ENCODE peak calls at places on chromosomes 5 and 9, in nine cellular contexts. J is HTR-8/SVneo; H is stimulated activated CD8-positive, alpha-beta memory T cell treated with anti-CD3 and anti-CD28 coated beads, Interleukin-7, amount 100 ng/mL, for 24 hours; C is memory B cell; U is CD8-positive, alpha-beta memory T cell; Q is thoracic aorta; P is C1 segment of cervical spinal cord; T is EH; R is mesothelial cell of epicardium. E is an unnamed sample.

GRCh38 chr5:14417232-14417730 is 164.3 kb upstream of the OTULINL start:
- DNase-seq in J (no peak), H (no peak), C (no peak), U (no peak), Q (no peak), P (no peak), T (peak; percentile 88), R (no peak), E (no peak)

GRCh38 chr9:131238402-131239021 is 37.8 kb downstream of the FAM78A start:
- DNase-seq in J (no peak), H (no peak), C (no peak), U (peak; percentile 14), Q (no peak), P (no peak), T (peak; percentile 30), R (no peak), E (no peak)

GRCh38 chr9:69104830-69105527 is 69.1 kb upstream of the TJP2 start:
- DNase-seq in J (no peak), H (no peak), C (no peak), U (no peak), Q (no peak), P (no peak), T (no peak), R (no peak), E (no peak)

GRCh38 chr9:135156525-135157510 is 69.3 kb downstream of the OLFM1 start:
- DNase-seq in J (peak; percentile 48), H (no peak), C (no peak), U (no peak), Q (no peak), P (peak; percentile 12), T (peak; percentile 8), R (peak; percentile 75), E (peak; percentile 20)

GRCh38 chr9:84711398-84711777 is 41.9 kb downstream of the NTRK2 start:
- DNase-seq in J (no peak), H (no peak), C (no peak), U (no peak), Q (no peak), P (no peak), T (no peak), R (no peak), E (no peak)

GRCh38 chr9:114460513-114461225 is 44.6 kb downstream of the WHRN start:
- DNase-seq in J (no peak), H (no peak), C (no peak), U (no peak), Q (no peak), P (no peak), T (no peak), R (no peak), E (no peak)

GRCh38 chr9:131672451-131672850 is 67.4 kb downstream of the RAPGEF1 start:
- DNase-seq in J (no peak), H (no peak), C (no peak), U (no peak), Q (no peak), P (no peak), T (no peak), R (no peak), E (no peak)

GRCh38 chr9:108442604-108443277 is 413.0 kb downstream of the ACTL7B start:
- DNase-seq in J (no peak), H (no peak), C (no peak), U (no peak), Q (no peak), P (no peak), T (no peak), R (no peak), E (no peak)

GRCh38 chr9:132078369-132079356 is 1.0 kb downstream of the MED27 start:
- DNase-seq in J (no peak), H (no peak), C (no peak), U (peak; percentile 6), Q (peak; percentile 31), P (peak; percentile 58), T (peak; percentile 81), R (peak; percentile 43), E (no peak)

GRCh38 chr9:70111042-70111602 is 67.5 kb downstream of the MAMDC2 start:
- DNase-seq in J (peak; percentile 58), H (peak; percentile 30), C (peak; percentile 23), U (peak; percentile 15), Q (peak; percentile 24), P (no peak), T (peak; percentile 74), R (peak; percentile 31), E (peak; percentile 87)

GRCh38 chr9:87854563-87854962 is 28.1 kb upstream of the SPATA31E1 start:
- DNase-seq in J (no peak), H (no peak), C (no peak), U (no peak), Q (no peak), P (no peak), T (no peak), R (no peak), E (no peak)

GRCh38 chr5:164672931-164673694 is 1167.7 kb downstream of the MAT2B start:
- DNase-seq in J (peak; percentile 24), H (no peak), C (no peak), U (no peak), Q (no peak), P (no peak), T (no peak), R (no peak), E (no peak)

GRCh38 chr9:134229466-134230091 is 65.2 kb upstream of the RNU6ATAC start:
- DNase-seq in J (no peak), H (no peak), C (no peak), U (no peak), Q (no peak), P (no peak), T (no peak), R (no peak), E (no peak)

GRCh38 chr9:5718296-5719032 is 89.6 kb downstream of the RIC1 start:
- DNase-seq in J (no peak), H (no peak), C (no peak), U (no peak), Q (no peak), P (no peak), T (peak; percentile 73), R (no peak), E (no peak)

GRCh38 chr5:28576022-28576421 is 1537.6 kb upstream of the CDH9 start:
- DNase-seq in J (peak; percentile 4), H (no peak), C (no peak), U (no peak), Q (no peak), P (no peak), T (no peak), R (no peak), E (no peak)

GRCh38 chr5:35117960-35118359 is 70.2 kb upstream of the AGXT2 start:
- DNase-seq in J (peak; percentile 47), H (no peak), C (no peak), U (no peak), Q (no peak), P (no peak), T (peak; percentile 81), R (no peak), E (no peak)

GRCh38 chr5:176899946-176900782 is 1.0 kb upstream of the HK3 start:
- DNase-seq in J (no peak), H (no peak), C (no peak), U (no peak), Q (no peak), P (no peak), T (peak; percentile 5), R (no peak), E (no peak)

GRCh38 chr9:8694983-8695588 is 895.5 kb upstream of the DMAC1 start:
- DNase-seq in J (no peak), H (no peak), C (no peak), U (no peak), Q (no peak), P (no peak), T (no peak), R (no peak), E (no peak)

GRCh38 chr9:34520096-34520495 is 2.7 kb downstream of the ENHO start:
- DNase-seq in J (no peak), H (no peak), C (no peak), U (no peak), Q (no peak), P (no peak), T (no peak), R (no peak), E (no peak)

GRCh38 chr9:36102742-36103495 is 33.6 kb upstream of the GLIPR2 start:
- DNase-seq in J (peak; percentile 39), H (peak; percentile 77), C (peak; percentile 82), U (peak; percentile 82), Q (peak; percentile 45), P (peak; percentile 42), T (peak; percentile 76), R (peak; percentile 43), E (peak; percentile 75)

GRCh38 chr9:116635908-116636307 is 51.2 kb upstream of the TRIM32 start:
- DNase-seq in J (no peak), H (no peak), C (no peak), U (no peak), Q (no peak), P (no peak), T (no peak), R (no peak), E (no peak)

GRCh38 chr9:126043691-126044090 is 282.9 kb upstream of the MVB12B start:
- DNase-seq in J (no peak), H (no peak), C (no peak), U (no peak), Q (no peak), P (no peak), T (peak; percentile 15), R (no peak), E (no peak)

GRCh38 chr5:107542428-107542827 is 128.3 kb downstream of the EFNA5 start:
- DNase-seq in J (peak; percentile 71), H (no peak), C (no peak), U (no peak), Q (peak; percentile 83), P (no peak), T (peak; percentile 68), R (no peak), E (peak; percentile 69)

GRCh38 chr5:16886366-16886736 is 49.7 kb downstream of the MYO10 start:
- DNase-seq in J (no peak), H (no peak), C (no peak), U (no peak), Q (no peak), P (no peak), T (peak; percentile 84), R (no peak), E (no peak)

GRCh38 chr9:33329117-33329563 is 38.8 kb downstream of the NFX1 start:
- DNase-seq in J (peak; percentile 76), H (no peak), C (no peak), U (no peak), Q (peak; percentile 9), P (no peak), T (peak; percentile 94), R (no peak), E (peak; percentile 20)

GRCh38 chr5:137822158-137822764 is 45.4 kb upstream of the MYOT start:
- DNase-seq in J (peak; percentile 55), H (no peak), C (no peak), U (no peak), Q (no peak), P (peak; percentile 11), T (peak; percentile 55), R (no peak), E (no peak)

GRCh38 chr9:132390966-132391365 is 15.7 kb downstream of the TTF1 start:
- DNase-seq in J (no peak), H (no peak), C (no peak), U (no peak), Q (no peak), P (no peak), T (no peak), R (no peak), E (no peak)